ENCODE peak calls at places on chromosomes 13 and 19, in six cellular contexts. A is small intestine, K is Peyer's patch, M is suprapubic skin, C is colonic mucosa, B is prostate gland. Z is an unnamed sample.

GRCh38 chr19:45472557-45473365 is 5.0 kb downstream of the FOSB start:
- DNase-seq in M (no peak), B (no peak), K (no peak), C (no peak), A (no peak), Z (no peak)

GRCh38 chr13:21584973-21585592 is 18.9 kb downstream of the MICU2 start:
- DNase-seq in M (no peak), K (no peak), A (no peak), C (no peak), B (no peak), Z (no peak)

GRCh38 chr19:52992109-52993004 is 21.4 kb upstream of the ERVV-1 start:
- DNase-seq in B (peak; percentile 10), C (peak; percentile 32), A (no peak), K (no peak), M (no peak), Z (no peak)

GRCh38 chr13:80577285-80577684 is 236.4 kb upstream of the SPRY2 start:
- DNase-seq in C (no peak), A (no peak), M (no peak), B (no peak), K (no peak), Z (no peak)

GRCh38 chr19:48284891-48285290 is 15.0 kb downstream of the ZNF114 start:
- DNase-seq in B (no peak), M (no peak), A (no peak), K (no peak), C (no peak), Z (no peak)

GRCh38 chr19:7618366-7618765 is 11.0 kb downstream of the XAB2 start:
- DNase-seq in M (no peak), K (no peak), A (no peak), B (peak; percentile 61), C (peak; percentile 41), Z (no peak)

GRCh38 chr19:22623841-22624221 is 10.3 kb upstream of the ZNF492 start:
- DNase-seq in M (peak; percentile 50), C (no peak), K (no peak), A (no peak), B (no peak), Z (no peak)

GRCh38 chr13:31050486-31051400 is 111.0 kb downstream of the HSPH1 start:
- DNase-seq in B (no peak), C (no peak), K (no peak), M (peak; percentile 50), A (no peak), Z (no peak)

GRCh38 chr13:23621316-23621645 is 51.1 kb downstream of the TNFRSF19 start:
- DNase-seq in K (no peak), A (no peak), B (no peak), M (no peak), C (no peak), Z (no peak)

GRCh38 chr13:42883771-42884170 is 102.4 kb downstream of the FAM216B start:
- DNase-seq in B (peak; percentile 39), A (peak; percentile 47), K (no peak), M (no peak), C (peak; percentile 23), Z (no peak)

GRCh38 chr19:7505288-7505681 is 10.6 kb upstream of the ZNF358 start:
- DNase-seq in A (peak; percentile 44), C (peak; percentile 50), K (no peak), B (no peak), M (no peak), Z (no peak)

GRCh38 chr13:22325761-22326160 is 654.9 kb downstream of the FGF9 start:
- DNase-seq in B (no peak), C (no peak), A (no peak), K (no peak), M (no peak), Z (no peak)

GRCh38 chr19:49486232-49486631 is 1.2 kb upstream of the RPL13A start:
- DNase-seq in B (no peak), C (no peak), K (no peak), M (no peak), A (no peak), Z (no peak)

GRCh38 chr13:24280722-24281121 is 28.7 kb upstream of the C1QTNF9 start:
- DNase-seq in K (no peak), C (no peak), M (no peak), B (no peak), A (no peak), Z (no peak)

GRCh38 chr13:30308548-30308947 is 1.2 kb upstream of the KATNAL1 start:
- DNase-seq in M (no peak), K (no peak), B (no peak), C (no peak), A (no peak), Z (peak; percentile 59)

GRCh38 chr19:48713041-48713863 is 6.3 kb downstream of the MAMSTR start:
- DNase-seq in A (no peak), B (no peak), C (no peak), K (no peak), M (no peak), Z (no peak)

GRCh38 chr13:79352107-79352506 is 53.9 kb downstream of the RBM26 start:
- DNase-seq in M (no peak), A (no peak), C (no peak), K (no peak), B (no peak), Z (no peak)

GRCh38 chr13:79405501-79405830 is 589 bp downstream of the RBM26 start:
- DNase-seq in A (no peak), B (no peak), M (no peak), K (no peak), C (peak; percentile 40), Z (no peak)

GRCh38 chr13:97386832-97387486 is 47.0 kb upstream of the RAP2A start:
- DNase-seq in C (no peak), A (no peak), K (no peak), M (no peak), B (no peak), Z (no peak)

GRCh38 chr19:10379880-10380310 is 477 bp downstream of the TYK2 start:
- DNase-seq in B (no peak), C (no peak), A (no peak), K (no peak), M (no peak), Z (no peak)

GRCh38 chr19:38224014-38224862 is at the start of gene DPF1:
- DNase-seq in C (no peak), A (peak; percentile 26), K (no peak), M (no peak), B (no peak), Z (no peak)

GRCh38 chr19:53849237-53849676 is 18.4 kb upstream of the MYADM start:
- DNase-seq in C (no peak), A (no peak), K (no peak), M (no peak), B (no peak), Z (no peak)

GRCh38 chr13:51800456-51800855 is 3.5 kb downstream of the DHRS12 start:
- DNase-seq in K (no peak), C (no peak), A (no peak), B (no peak), M (no peak), Z (no peak)

GRCh38 chr19:45729774-45730388 is 815 bp downstream of the FBXO46 start:
- DNase-seq in K (no peak), A (peak; percentile 20), C (no peak), B (no peak), M (no peak), Z (no peak)

GRCh38 chr13:110109910-110110309 is 197.0 kb downstream of the COL4A1 start:
- DNase-seq in M (peak; percentile 86), A (no peak), C (peak; percentile 34), K (no peak), B (no peak), Z (peak; percentile 44)

GRCh38 chr13:49214917-49215376 is 5.2 kb upstream of the MLNR start:
- DNase-seq in K (peak; percentile 61), A (peak; percentile 50), M (no peak), B (peak; percentile 19), C (peak; percentile 67), Z (peak; percentile 52)

GRCh38 chr13:23921451-23921888 is 24.2 kb upstream of the C1QTNF9B start:
- DNase-seq in B (peak; percentile 28), M (no peak), A (peak; percentile 52), C (peak; percentile 25), K (no peak), Z (no peak)

GRCh38 chr19:4233282-4233853 is 4.0 kb downstream of the EBI3 start:
- DNase-seq in C (peak; percentile 53), M (no peak), A (peak; percentile 29), K (peak; percentile 66), B (no peak), Z (peak; percentile 42)

DNA sequence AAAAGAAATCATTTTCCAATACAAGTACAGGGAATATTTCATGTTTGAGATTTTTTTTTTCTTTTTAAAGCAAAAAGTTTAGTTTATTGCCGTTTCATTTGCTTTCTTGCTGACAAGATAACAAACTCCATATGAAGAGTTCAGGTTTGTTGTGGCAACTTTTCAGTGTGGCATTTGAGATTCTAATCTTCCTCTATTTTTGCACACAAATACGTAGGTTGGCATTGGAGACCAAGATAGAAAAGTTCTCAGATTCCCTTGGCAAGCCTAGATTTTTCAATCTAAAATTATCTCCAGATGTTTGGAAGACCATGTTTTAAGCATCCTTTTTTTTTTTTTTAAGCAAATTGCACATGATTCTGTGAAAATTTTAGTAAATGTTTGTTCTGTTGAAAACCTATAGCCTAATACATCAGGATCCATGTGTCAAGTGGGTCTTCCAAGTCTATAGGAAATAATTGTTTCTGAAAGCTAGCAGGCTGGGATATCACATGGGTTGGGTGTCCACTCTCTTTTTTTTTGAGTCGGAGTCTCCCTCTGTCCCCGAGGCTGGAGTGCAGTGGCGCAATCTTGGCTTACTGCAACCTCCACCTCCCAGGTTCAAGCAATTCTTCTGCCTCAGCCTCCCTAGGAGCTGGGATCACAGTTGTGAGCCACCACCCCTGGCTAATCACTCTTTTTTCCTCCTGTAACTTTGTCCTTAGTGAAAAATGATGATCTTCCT is 2.6 kb downstream of the GARRE1 start:
- DNase-seq in M (no peak), B (no peak), A (no peak), K (no peak), C (no peak), Z (no peak)
- H3K4me1 ChIP-seq in M (peaks cover 25% of the 10 kb centered on the region), B (peaks cover 10% of the 10 kb centered on the region), A (no peaks in the 10 kb centered on the region), K (peaks cover 5% of the 10 kb centered on the region), C (no peaks in the 10 kb centered on the region), Z (peaks cover 4% of the 10 kb centered on the region)

GRCh38 chr13:113129480-113129879 is 6.9 kb downstream of the F10 start:
- DNase-seq in K (no peak), B (no peak), M (peak; percentile 49), A (no peak), C (no peak), Z (no peak)
- H3K4me3 ChIP-seq in K (no peak overlapping the region), B (no peak overlapping the region), M (peak overlapping the region; percentile 32), A (no peak overlapping the region), C (no peak overlapping the region), Z (no peak overlapping the region)

GRCh38 chr19:31436121-31436776 is 87.0 kb upstream of the TSHZ3 start:
- DNase-seq in C (no peak), B (no peak), K (no peak), A (no peak), M (no peak), Z (peak; percentile 24)
- H3K4me1 ChIP-seq in C (no peaks in the 10 kb centered on the region), B (no peaks in the 10 kb centered on the region), K (no peaks in the 10 kb centered on the region), A (no peaks in the 10 kb centered on the region), M (no peaks in the 10 kb centered on the region), Z (no peaks in the 10 kb centered on the region)

DNA sequence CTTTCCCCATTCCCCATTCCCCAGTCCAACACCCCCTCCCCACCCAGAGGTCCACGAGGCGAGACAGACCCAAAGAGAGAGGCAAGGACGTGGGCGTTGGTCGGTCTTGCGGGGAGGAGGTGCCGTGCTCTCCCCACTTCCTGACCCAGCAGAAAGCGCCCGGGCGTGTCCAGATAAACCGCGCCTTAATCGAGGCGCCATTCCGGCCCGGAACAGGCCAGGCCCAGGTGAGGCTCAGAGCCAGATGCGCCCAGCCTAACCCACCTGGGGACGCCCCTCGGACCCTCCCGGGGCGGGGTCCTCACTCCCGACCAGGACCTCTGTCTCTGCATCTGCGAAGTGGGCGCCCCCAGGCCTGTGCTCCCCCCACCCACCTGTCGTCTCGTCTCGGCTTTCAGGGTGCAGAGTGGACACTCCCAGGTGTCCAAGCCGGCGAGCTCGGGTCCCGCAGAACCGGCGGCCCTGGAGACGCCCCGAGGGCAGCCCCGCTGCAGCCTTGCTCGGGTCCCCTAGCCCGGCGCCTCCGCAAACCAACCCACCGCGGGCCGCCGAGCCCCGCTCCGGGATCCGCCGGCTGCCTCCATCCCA is 5.1 kb upstream of the ONECUT3 start:
- DNase-seq in C (peak; percentile 64), B (no peak), A (peak; percentile 73), M (no peak), K (peak; percentile 70), Z (no peak)
- H3K4me3 ChIP-seq in C (no peak overlapping the region), B (no peak overlapping the region), A (peak overlapping the region; percentile 31), M (peak overlapping the region; percentile 26), K (peak overlapping the region; percentile 22), Z (no peak overlapping the region)

Z was measured in lung.